ENCODE peak calls at places on chromosomes 16 and 17, in five cellular contexts. E, K, X, R and G are unnamed samples.
A peak's percentile ranks its signal among the peaks of the same experiment; 100 is the strongest.

GRCh38 chr16:11312718-11313492 is 31.8 kb upstream of the PRM1 start:
- DNase-seq in K (no peak), X (no peak), R (no peak), E (no peak), G (no peak)

GRCh38 chr17:76268015-76268749 is 3.0 kb downstream of the UBALD2 start:
- DNase-seq in X (peak; percentile 85), K (peak; percentile 87), E (peak; percentile 69), R (peak; percentile 75), G (no peak)

GRCh38 chr17:7912927-7913524 is 3.1 kb downstream of the RNF227 start:
- DNase-seq in X (no peak), K (peak; percentile 68), E (no peak), R (peak; percentile 65), G (no peak)

GRCh38 chr17:81339502-81340296 is 44.6 kb upstream of the SLC38A10 start:
- DNase-seq in R (no peak), E (no peak), X (no peak), K (no peak), G (no peak)

GRCh38 chr17:35895602-35896001 is 15.4 kb upstream of the CCL5 start:
- DNase-seq in R (no peak), K (no peak), E (no peak), X (no peak), G (peak; percentile 12)

GRCh38 chr16:17457997-17458396 is 12.8 kb downstream of the XYLT1 start:
- DNase-seq in K (no peak), X (no peak), R (no peak), E (no peak), G (no peak)

GRCh38 chr16:19688396-19689024 is 29.5 kb downstream of the KNOP1 start:
- DNase-seq in R (no peak), K (peak; percentile 2), X (no peak), E (no peak), G (no peak)

GRCh38 chr16:59148312-59148711 is 414.2 kb upstream of the GOT2 start:
- DNase-seq in K (no peak), R (peak; percentile 3), X (no peak), E (no peak), G (no peak)

GRCh38 chr16:89455178-89455577 is 35.2 kb downstream of the ANKRD11 start:
- DNase-seq in R (no peak), X (no peak), K (no peak), E (no peak), G (no peak)

GRCh38 chr16:88769617-88770458 is 15.2 kb downstream of the PIEZO1 start:
- DNase-seq in E (no peak), R (no peak), X (peak; percentile 50), K (peak; percentile 42), G (no peak)

GRCh38 chr16:7313170-7313569 is 19.5 kb upstream of the RBFOX1 start:
- DNase-seq in E (no peak), X (no peak), R (no peak), K (no peak), G (no peak)

GRCh38 chr16:57023541-57024249 is 34.3 kb downstream of the NLRC5 start:
- DNase-seq in R (no peak), K (no peak), E (no peak), X (peak; percentile 78), G (no peak)

GRCh38 chr17:77191266-77191665 is 50.5 kb downstream of the SEC14L1 start:
- DNase-seq in K (no peak), R (no peak), E (no peak), X (no peak), G (no peak)

GRCh38 chr16:85994492-85995433 is 95.8 kb downstream of the IRF8 start:
- DNase-seq in X (peak; percentile 32), E (no peak), K (no peak), R (no peak), G (no peak)

GRCh38 chr16:76900285-76901263 is 290.4 kb upstream of the MON1B start:
- DNase-seq in R (no peak), E (no peak), X (no peak), K (no peak), G (no peak)

GRCh38 chr17:80526116-80526910 is 18.3 kb upstream of the RPTOR start:
- DNase-seq in R (no peak), X (no peak), E (no peak), K (no peak), G (no peak)

GRCh38 chr17:83195330-83196087 is 116.1 kb downstream of the METRNL start:
- DNase-seq in X (peak; percentile 28), R (peak; percentile 51), E (no peak), K (no peak), G (no peak)

GRCh38 chr16:2914233-2914632 is 2.5 kb downstream of the FLYWCH1 start:
- DNase-seq in X (no peak), R (no peak), K (no peak), E (no peak), G (no peak)

GRCh38 chr16:5020551-5020950 is 13.2 kb downstream of the NAGPA start:
- DNase-seq in X (no peak), E (peak; percentile 76), K (no peak), R (no peak), G (no peak)

GRCh38 chr17:63042443-63042842 is 76.4 kb downstream of the TANC2 start:
- DNase-seq in K (no peak), E (no peak), R (no peak), X (no peak), G (no peak)